ENCODE peak calls at places on chromosomes 13 and 19, in five cellular contexts. O is cardiac muscle cell, B is transverse colon, E is WERI-Rb-1, L is brain microvascular endothelial cell. D is an unnamed sample.

GRCh38 chr19:38455031-38455430 is 21.5 kb downstream of the RYR1 start:
- DNase-seq in O (peak; percentile 27), B (no peak), E (no peak), L (peak; percentile 1), D (no peak)

GRCh38 chr19:40335855-40336700 is 12.1 kb downstream of the C19orf47 start:
- DNase-seq in O (no peak), B (no peak), E (no peak), L (no peak), D (no peak)

GRCh38 chr13:34025746-34026145 is 207.8 kb downstream of the RFC3 start:
- DNase-seq in O (peak; percentile 38), B (no peak), E (no peak), L (peak; percentile 86), D (no peak)

GRCh38 chr19:41792513-41793413 is 3.6 kb upstream of the CEACAM3 start:
- DNase-seq in O (peak; percentile 61), B (peak; percentile 63), E (peak; percentile 67), L (peak; percentile 15), D (no peak)

GRCh38 chr19:2235396-2236284 is 489 bp downstream of the PLEKHJ1 start:
- DNase-seq in O (no peak), B (peak; percentile 86), E (peak; percentile 65), L (no peak), D (no peak)

GRCh38 chr13:74895042-74895811 is 586.7 kb downstream of the TBC1D4 start:
- DNase-seq in O (no peak), B (no peak), E (no peak), L (no peak), D (no peak)

GRCh38 chr19:5691205-5691929 is 1.3 kb downstream of the RPL36 start:
- DNase-seq in O (peak; percentile 73), B (peak; percentile 78), E (no peak), L (no peak), D (no peak)

GRCh38 chr19:40223135-40223822 is 3.2 kb downstream of the CCNP start:
- DNase-seq in O (no peak), B (peak; percentile 67), E (no peak), L (no peak), D (no peak)

GRCh38 chr13:95262837-95263381 is 38.3 kb downstream of the ABCC4 start:
- DNase-seq in O (no peak), B (no peak), E (no peak), L (no peak), D (no peak)

GRCh38 chr19:51660975-51661600 is 14.5 kb upstream of the SIGLEC14 start:
- DNase-seq in O (peak; percentile 90), B (peak; percentile 56), E (peak; percentile 72), L (peak; percentile 77), D (peak; percentile 33)

GRCh38 chr19:49999371-50000010 is 25.7 kb downstream of the VRK3 start:
- DNase-seq in O (peak; percentile 50), B (no peak), E (no peak), L (no peak), D (no peak)

GRCh38 chr19:44757735-44758505 is 9.4 kb downstream of the BCL3 start:
- DNase-seq in O (peak; percentile 77), B (peak; percentile 40), E (no peak), L (no peak), D (no peak)

GRCh38 chr13:34654203-34654602 is 287.9 kb upstream of the NBEA start:
- DNase-seq in O (no peak), B (no peak), E (no peak), L (no peak), D (no peak)

GRCh38 chr13:105153626-105154025 is 1381.8 kb downstream of the EFNB2 start:
- DNase-seq in O (no peak), B (no peak), E (no peak), L (no peak), D (no peak)

GRCh38 chr13:26962671-26963070 is 202.1 kb upstream of the GPR12 start:
- DNase-seq in O (no peak), B (no peak), E (no peak), L (no peak), D (no peak)

GRCh38 chr19:44356383-44357111 is at the start of gene ZNF112:
- DNase-seq in O (peak; percentile 96), B (peak; percentile 90), E (peak; percentile 91), L (peak; percentile 90), D (peak; percentile 69)

GRCh38 chr19:15298847-15299567 is 33.3 kb downstream of the BRD4 start:
- DNase-seq in O (no peak), B (no peak), E (no peak), L (no peak), D (no peak)

GRCh38 chr19:15296841-15297415 is 35.4 kb downstream of the BRD4 start:
- DNase-seq in O (no peak), B (no peak), E (no peak), L (no peak), D (no peak)

GRCh38 chr19:15299568-15300409 is 32.5 kb downstream of the BRD4 start:
- DNase-seq in O (peak; percentile 68), B (no peak), E (no peak), L (peak; percentile 46), D (peak; percentile 62)

GRCh38 chr19:15296353-15296752 is 36.0 kb downstream of the BRD4 start:
- DNase-seq in O (no peak), B (no peak), E (no peak), L (no peak), D (no peak)

GRCh38 chr19:15297416-15298224 is 34.7 kb downstream of the BRD4 start:
- DNase-seq in O (peak; percentile 57), B (peak; percentile 43), E (no peak), L (peak; percentile 36), D (peak; percentile 52)
- H3K4me3 ChIP-seq in O (no peak overlapping the region), B (no peak overlapping the region), E (no peak overlapping the region), L (no peak overlapping the region), D (no peak overlapping the region)

GRCh38 chr19:46371371-46371901 is 24.5 kb downstream of the PPP5C start:
- DNase-seq in O (no peak), B (no peak), E (no peak), L (no peak), D (no peak)
- H3K27ac ChIP-seq in O (peak overlapping the region; percentile 23), B (no peak overlapping the region), E (no peak overlapping the region), L (no peak overlapping the region), D (no peak overlapping the region)

GRCh38 chr13:109629737-109630136 is 156.6 kb downstream of the IRS2 start:
- DNase-seq in O (no peak), B (no peak), E (no peak), L (no peak), D (no peak)

GRCh38 chr13:109625156-109625555 is 161.2 kb downstream of the IRS2 start:
- DNase-seq in O (no peak), B (no peak), E (no peak), L (no peak), D (no peak)

GRCh38 chr13:109627649-109628048 is 158.7 kb downstream of the IRS2 start:
- DNase-seq in O (no peak), B (no peak), E (no peak), L (no peak), D (no peak)

GRCh38 chr13:109628251-109628699 is 158.1 kb downstream of the IRS2 start:
- DNase-seq in O (peak; percentile 7), B (no peak), E (no peak), L (peak; percentile 79), D (no peak)

DNA sequence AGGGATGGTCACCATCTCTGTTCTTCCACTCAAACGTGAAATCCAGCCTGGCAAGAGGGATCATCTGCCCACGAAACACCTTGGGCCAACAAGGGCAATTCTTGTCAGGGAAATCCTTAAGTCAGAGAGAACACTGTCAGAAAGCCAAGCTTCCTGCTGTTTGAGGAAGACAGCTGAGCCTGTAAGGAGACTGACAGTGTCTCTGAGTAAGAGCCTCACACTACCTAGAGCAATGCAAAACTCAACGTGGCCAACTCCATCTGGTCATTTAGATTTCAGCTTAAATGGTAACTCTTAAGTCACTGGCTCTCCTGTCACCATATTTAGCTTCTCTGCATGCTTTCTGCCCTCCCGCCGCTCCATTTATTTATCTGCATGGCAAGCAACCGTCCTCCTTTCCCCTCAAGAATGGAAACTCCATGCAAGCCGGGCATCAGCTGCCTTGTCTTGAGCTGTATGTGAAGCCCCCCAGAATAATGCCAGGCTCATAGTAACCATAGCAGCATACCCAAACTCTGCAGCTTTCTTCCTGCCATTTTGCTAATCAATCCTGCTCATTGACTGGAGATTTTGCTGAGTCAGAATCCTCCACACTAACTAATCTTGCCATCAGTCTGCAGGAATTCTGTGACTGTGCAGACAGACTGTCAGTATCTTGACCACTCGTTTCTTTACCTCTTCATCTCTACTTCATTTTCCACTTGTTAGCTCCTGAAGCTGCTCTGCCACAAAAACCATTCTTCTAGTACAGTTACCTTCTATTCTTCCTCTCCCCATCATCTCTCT is 159.8 kb downstream of the IRS2 start:
- DNase-seq in O (no peak), B (no peak), E (no peak), L (no peak), D (no peak)
- H3K4me3 ChIP-seq in O (no peak overlapping the region), B (no peak overlapping the region), E (no peak overlapping the region), L (no peak overlapping the region), D (no peak overlapping the region)

DNA sequence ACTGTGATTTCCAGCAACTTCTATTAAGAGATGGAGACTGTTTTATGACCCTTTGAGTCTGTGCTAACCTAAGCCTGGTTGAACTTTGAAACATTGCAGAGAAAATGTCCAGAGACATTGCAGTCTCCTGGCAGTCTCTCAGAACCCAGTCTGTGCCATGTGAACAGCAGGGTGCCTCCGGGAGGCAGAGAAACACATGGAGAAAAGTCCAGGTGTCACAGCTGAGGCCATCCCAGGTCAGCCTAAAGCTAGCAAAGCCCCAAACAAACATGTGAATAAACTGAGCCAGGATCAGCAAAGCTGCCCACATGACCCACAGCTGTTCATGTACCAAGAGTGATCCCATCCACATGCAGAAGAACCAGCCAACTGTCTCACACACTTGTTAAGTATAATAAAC is 7.8 kb downstream of the CYP4F11 start:
- DNase-seq in O (no peak), B (no peak), E (no peak), L (no peak), D (no peak)
- H3K27ac ChIP-seq in O (no peak overlapping the region), B (no peak overlapping the region), E (no peak overlapping the region), L (no peak overlapping the region), D (no peak overlapping the region)

DNA sequence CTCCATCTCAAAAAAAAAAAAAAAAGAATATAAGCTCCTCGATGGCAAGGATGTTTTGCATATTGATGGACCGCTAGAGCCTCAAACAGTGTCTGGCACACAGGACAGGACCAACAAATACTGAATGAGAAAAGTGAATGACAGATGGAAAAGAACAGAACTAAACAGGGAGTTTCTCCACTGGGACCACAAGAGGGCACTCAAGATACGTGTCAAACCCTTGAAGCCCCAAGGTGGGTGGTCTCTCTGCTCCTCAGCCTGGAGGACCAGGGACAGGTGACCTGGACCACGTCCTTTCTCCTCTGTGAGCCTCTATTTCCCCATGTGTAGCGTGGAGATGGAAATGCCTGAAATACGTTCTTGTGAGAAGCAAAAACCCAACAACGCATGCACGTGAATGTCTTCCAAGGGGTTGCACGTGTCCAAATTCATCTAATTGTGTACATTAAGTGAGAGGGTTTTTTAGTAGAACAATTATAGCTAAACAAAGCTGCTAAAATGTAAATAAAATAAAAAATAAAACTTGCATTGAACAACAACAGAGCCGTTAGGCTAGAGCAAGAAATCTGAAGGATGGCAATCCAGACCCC is 5.7 kb upstream of the CDC42EP5 start:
- DNase-seq in O (peak; percentile 64), B (no peak), E (no peak), L (no peak), D (no peak)
- H3K4me3 ChIP-seq in O (no peak overlapping the region), B (no peak overlapping the region), E (no peak overlapping the region), L (no peak overlapping the region), D (no peak overlapping the region)

DNA sequence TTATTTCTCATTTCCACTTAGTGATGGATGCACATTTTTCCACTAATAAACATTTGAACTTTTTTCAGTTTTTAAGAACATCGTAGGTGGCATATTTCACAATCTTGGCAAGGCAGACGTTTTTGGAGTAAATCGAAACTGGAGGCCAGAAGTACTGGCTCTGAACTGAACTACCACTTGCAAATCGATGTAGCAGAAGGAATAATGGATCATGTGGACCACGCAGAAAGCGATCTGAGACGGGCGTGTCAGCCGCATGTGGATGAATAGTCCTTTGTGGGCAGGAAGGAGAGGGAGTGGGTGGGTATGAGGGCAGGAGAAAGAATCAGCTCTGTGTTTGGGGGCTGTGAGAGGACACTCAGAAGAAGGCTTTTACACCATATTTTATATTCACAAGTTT is 90.4 kb downstream of the COL4A2 start:
- DNase-seq in O (peak; percentile 90), B (no peak), E (no peak), L (no peak), D (no peak)
- H3K27ac ChIP-seq in O (no peak overlapping the region), B (peak overlapping the region; percentile 87), E (no peak overlapping the region), L (peak overlapping the region; percentile 100), D (peak overlapping the region; percentile 98)

D was measured in AG04450.